ENCODE peak calls at places on chromosomes 1 and 21, in nine cellular contexts. C is IMR-90, E is ovary, T is GM12865, P is neural progenitor cell, D is HepG2, B is nephron progenitor cell, X is tibial artery, Q is GM20000. O is an unnamed sample.

GRCh38 chr21:34046917-34047316 is 26.5 kb upstream of the MRPS6 start:
- DNase-seq in T (peak), B (no peak), C (no peak), D (no peak), Q (peak), X (no peak), E (no peak), P (no peak), O (no peak)

GRCh38 chr1:162704673-162705424 is 72.6 kb downstream of the DDR2 start:
- DNase-seq in D (no peak), B (no peak), P (no peak), C (no peak), X (no peak), E (no peak), T (peak), Q (no peak), O (no peak)

GRCh38 chr1:165549908-165550480 is 6.2 kb downstream of the LRRC52 start:
- DNase-seq in C (no peak), P (no peak), D (no peak), X (no peak), Q (no peak), T (no peak), B (no peak), E (no peak), O (no peak)

GRCh38 chr1:62263813-62264353 is 55.4 kb downstream of the KANK4 start:
- DNase-seq in C (no peak), D (no peak), T (no peak), E (no peak), Q (no peak), B (no peak), P (no peak), X (no peak), O (no peak)

GRCh38 chr1:172640146-172640545 is 18.8 kb upstream of the FASLG start:
- DNase-seq in X (no peak), P (no peak), E (no peak), D (no peak), C (peak), Q (no peak), T (no peak), B (no peak), O (no peak)

GRCh38 chr1:70084314-70084915 is 121.0 kb downstream of the LRRC40 start:
- DNase-seq in E (no peak), T (no peak), X (no peak), D (no peak), C (peak), Q (no peak), B (no peak), P (no peak), O (peak)

GRCh38 chr21:35896060-35896459 is 164.3 kb downstream of the SETD4 start:
- DNase-seq in P (no peak), T (peak), Q (peak), X (no peak), D (no peak), B (no peak), E (no peak), C (no peak), O (no peak)

GRCh38 chr1:83900530-83900929 is 98.4 kb downstream of the TTLL7 start:
- DNase-seq in Q (no peak), X (no peak), C (peak), T (no peak), E (no peak), D (no peak), B (no peak), P (no peak), O (peak)

GRCh38 chr1:170351368-170351946 is 180.5 kb upstream of the GORAB start:
- DNase-seq in D (no peak), T (no peak), E (no peak), B (no peak), C (no peak), X (no peak), Q (no peak), P (no peak), O (no peak)

GRCh38 chr1:53249706-53250105 is 11.4 kb upstream of the MAGOH start:
- DNase-seq in C (no peak), X (no peak), T (no peak), Q (no peak), B (no peak), D (no peak), P (no peak), E (no peak), O (peak)

GRCh38 chr1:17594026-17594425 is 54.5 kb downstream of the ARHGEF10L start:
- DNase-seq in B (no peak), C (no peak), Q (no peak), X (no peak), P (no peak), D (no peak), T (no peak), E (no peak), O (no peak)

GRCh38 chr1:17185485-17185860 is 19.5 kb upstream of the PADI1 start:
- DNase-seq in D (no peak), Q (no peak), T (no peak), B (no peak), E (no peak), P (no peak), X (no peak), C (no peak), O (no peak)

GRCh38 chr1:8461341-8462110 is 143.6 kb downstream of the SLC45A1 start:
- DNase-seq in E (no peak), Q (no peak), T (no peak), P (no peak), X (no peak), B (no peak), D (no peak), C (no peak), O (no peak)

GRCh38 chr1:8458607-8459006 is 140.7 kb downstream of the SLC45A1 start:
- DNase-seq in C (no peak), X (no peak), Q (no peak), T (no peak), P (no peak), E (no peak), B (no peak), D (no peak), O (no peak)

GRCh38 chr1:8460784-8461183 is 142.9 kb downstream of the SLC45A1 start:
- DNase-seq in C (no peak), T (no peak), D (no peak), X (no peak), E (no peak), Q (no peak), B (no peak), P (peak), O (no peak)

GRCh38 chr1:8457771-8458409 is 140.0 kb downstream of the SLC45A1 start:
- DNase-seq in X (no peak), C (no peak), T (no peak), E (no peak), B (no peak), D (no peak), Q (no peak), P (no peak), O (no peak)

GRCh38 chr1:8460132-8460544 is 142.2 kb downstream of the SLC45A1 start:
- DNase-seq in Q (no peak), C (no peak), T (no peak), E (no peak), B (no peak), X (no peak), D (no peak), P (peak), O (no peak)
- TF ChIP-seq CTCF in Q (no peak), C (no peak), T (no peak), E (no peak), B (peak), X (no peak), D (no peak), P (peak), O (no peak)

DNA sequence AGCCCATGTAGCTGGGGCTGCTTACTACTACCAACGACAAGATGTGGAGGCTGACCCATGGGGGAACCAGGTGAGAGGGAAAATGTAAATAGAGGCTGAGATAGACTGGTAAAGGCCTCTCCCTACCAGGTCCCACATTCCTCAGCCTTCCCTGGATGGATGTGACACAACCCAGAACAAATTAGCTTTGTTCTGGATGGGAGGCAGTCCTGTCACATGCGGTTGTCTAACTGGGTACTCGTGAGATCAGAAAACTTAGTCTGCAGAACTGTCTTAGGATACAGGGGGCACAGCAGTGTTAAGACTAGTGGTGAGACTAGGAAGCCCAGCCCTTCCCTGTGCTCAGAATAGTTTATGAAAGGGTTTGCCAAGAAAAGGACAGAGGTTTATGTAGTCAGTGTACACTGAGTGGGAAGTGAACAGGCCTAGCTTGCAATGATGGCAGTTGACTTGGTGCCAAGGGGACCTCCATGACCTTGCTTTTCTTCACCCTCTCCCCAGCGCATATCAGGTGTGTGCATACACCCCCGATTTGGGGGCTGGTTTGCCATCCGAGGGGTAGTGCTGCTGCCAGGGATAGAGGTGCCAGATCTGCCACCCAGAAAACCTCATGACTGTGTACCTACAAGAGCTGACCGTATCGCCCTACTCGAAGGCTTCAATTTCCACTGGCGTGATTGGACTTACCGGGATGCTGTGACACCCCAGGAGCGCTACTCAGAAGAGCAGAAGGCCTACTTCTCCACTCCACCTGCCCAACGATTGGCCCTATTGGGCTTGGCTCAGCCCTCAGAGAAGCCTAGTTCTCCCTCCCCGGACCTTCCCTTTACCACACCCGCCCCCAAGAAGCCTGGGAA is 8.4 kb downstream of the MMACHC start:
- DNase-seq in E (no peak), C (no peak), B (no peak), P (no peak), D (peak), Q (no peak), T (no peak), X (no peak), O (no peak)
- TF ChIP-seq CTCF in E (no peak), C (peak), B (no peak), P (no peak), D (no peak), Q (no peak), T (no peak), X (no peak), O (peak)

GRCh38 chr1:160836561-160836960 is 26.1 kb downstream of the CD244 start:
- DNase-seq in X (no peak), B (no peak), D (no peak), T (peak), P (no peak), C (no peak), E (no peak), Q (no peak), O (no peak)

GRCh38 chr1:160838876-160839275 is 23.8 kb downstream of the CD244 start:
- DNase-seq in C (no peak), B (no peak), X (no peak), T (no peak), D (no peak), Q (no peak), P (no peak), E (no peak), O (no peak)

GRCh38 chr1:160836981-160837557 is 25.6 kb downstream of the CD244 start:
- DNase-seq in T (peak), B (no peak), D (no peak), C (no peak), P (peak), E (no peak), Q (no peak), X (no peak), O (no peak)

GRCh38 chr1:160834945-160835565 is 27.6 kb downstream of the CD244 start:
- DNase-seq in T (peak), B (peak), C (peak), P (peak), X (no peak), Q (peak), E (no peak), D (peak), O (peak)

GRCh38 chr1:160837558-160838205 is 25.0 kb downstream of the CD244 start:
- DNase-seq in E (peak), Q (peak), P (peak), D (no peak), B (no peak), C (no peak), T (peak), X (no peak), O (peak)
- TF ChIP-seq CTCF in E (no peak), Q (peak), P (no peak), D (no peak), B (no peak), C (no peak), T (peak), X (no peak), O (no peak)

GRCh38 chr1:21620461-21620860 is 48.7 kb downstream of the RAP1GAP start:
- DNase-seq in E (no peak), X (no peak), Q (no peak), T (no peak), C (no peak), P (no peak), D (no peak), B (no peak), O (no peak)

GRCh38 chr1:21621051-21621450 is 48.1 kb downstream of the RAP1GAP start:
- DNase-seq in C (no peak), P (no peak), T (no peak), X (no peak), D (no peak), E (no peak), Q (no peak), B (no peak), O (no peak)

GRCh38 chr1:21618059-21618458 is 51.1 kb downstream of the RAP1GAP start:
- DNase-seq in X (no peak), D (no peak), Q (no peak), E (no peak), T (no peak), P (no peak), C (no peak), B (no peak), O (no peak)

GRCh38 chr1:21620011-21620410 is 49.1 kb downstream of the RAP1GAP start:
- DNase-seq in X (no peak), D (no peak), T (no peak), Q (no peak), B (no peak), E (peak), P (no peak), C (no peak), O (no peak)

DNA sequence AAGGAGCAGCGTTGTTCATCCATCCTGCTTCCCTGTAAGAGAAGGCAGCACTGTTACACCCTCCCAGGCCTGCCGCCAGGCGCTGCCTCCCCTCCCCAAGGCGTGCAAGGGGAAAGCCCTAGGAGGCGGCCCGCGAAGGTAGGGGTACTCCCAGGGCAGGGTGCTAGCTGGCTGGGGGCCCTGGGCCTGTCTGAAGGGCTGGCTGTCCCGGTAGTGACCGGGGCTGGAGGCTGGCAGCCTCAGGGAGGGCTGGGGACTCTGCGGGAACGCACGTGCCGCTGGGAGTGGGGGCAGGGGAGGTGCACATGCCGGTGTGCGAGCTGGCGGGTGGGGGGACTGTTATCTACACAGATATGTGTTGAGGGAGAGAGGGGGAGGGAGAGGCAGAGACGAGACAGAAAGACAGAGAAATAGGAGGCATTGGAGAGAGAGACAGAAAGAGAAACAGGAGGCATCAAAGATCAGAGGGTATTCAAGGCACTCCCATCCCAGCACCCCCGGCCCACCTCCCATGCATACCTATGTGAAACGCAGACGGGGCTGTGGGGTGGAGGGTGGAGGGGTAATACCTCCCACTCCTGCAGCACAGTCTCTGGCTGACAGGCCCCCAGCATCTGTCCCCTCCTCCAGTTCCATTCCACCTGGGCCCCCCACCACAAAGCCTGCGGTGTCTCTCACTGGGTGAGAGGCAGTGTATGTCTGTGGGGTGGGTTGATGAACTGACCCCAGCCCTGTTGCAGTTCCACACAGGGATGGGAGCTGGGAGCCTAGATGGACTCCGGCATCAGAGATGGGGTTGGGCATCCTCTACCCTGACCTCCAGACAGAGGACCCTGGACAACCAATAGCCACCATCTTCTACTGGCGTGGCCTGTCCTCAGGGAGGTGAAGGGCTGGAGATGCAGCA is 49.9 kb downstream of the RAP1GAP start:
- DNase-seq in T (no peak), P (peak), D (no peak), C (no peak), Q (no peak), X (no peak), B (no peak), E (peak), O (no peak)
- TF ChIP-seq CTCF in T (no peak), P (no peak), D (no peak), C (no peak), Q (no peak), X (no peak), B (no peak), E (no peak), O (no peak)

DNA sequence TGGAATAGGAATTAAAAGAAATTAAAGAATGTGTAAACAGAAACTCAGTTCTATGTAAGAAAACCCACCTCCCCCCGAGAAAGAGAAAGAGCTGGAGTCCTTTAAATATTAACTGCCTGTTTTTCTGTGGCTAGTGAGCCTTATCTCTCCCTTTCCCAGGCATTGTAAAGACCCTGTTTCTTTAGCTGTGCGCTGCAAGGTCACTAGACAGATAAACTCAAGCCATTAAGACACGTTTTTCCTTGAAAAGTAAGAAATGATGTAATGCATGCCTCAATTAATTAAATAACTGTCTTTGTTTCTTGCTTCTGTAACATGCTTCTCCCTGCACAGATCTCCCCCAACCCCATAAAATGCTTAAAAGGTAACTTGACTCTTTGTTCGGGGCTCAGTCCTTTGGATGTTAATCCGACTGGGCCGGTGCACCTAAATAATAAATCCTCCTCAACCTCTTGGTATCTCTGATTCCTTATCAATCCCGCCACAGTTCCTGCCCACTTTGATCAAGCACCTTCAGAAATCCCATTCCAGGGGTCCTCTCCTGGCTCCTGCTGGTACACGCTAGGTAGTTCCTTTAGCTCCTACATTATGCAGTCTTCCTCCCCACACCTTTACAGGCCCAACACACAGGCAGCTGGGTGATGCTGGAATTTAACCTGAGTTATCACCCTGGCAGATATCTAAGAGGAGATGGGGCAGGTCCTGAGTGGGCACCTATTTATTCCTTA is 2.9 kb upstream of the OMA1 start:
- DNase-seq in P (no peak), Q (no peak), E (no peak), B (no peak), D (no peak), X (no peak), T (no peak), C (no peak), O (no peak)
- TF ChIP-seq CTCF in P (no peak), Q (no peak), E (no peak), B (no peak), D (no peak), X (no peak), T (no peak), C (no peak), O (no peak)

GRCh38 chr1:180501865-180502360 is 464 bp downstream of the ACBD6 start:
- DNase-seq in D (no peak), B (no peak), T (no peak), X (no peak), Q (peak), C (no peak), E (no peak), P (no peak), O (peak)
- TF ChIP-seq CTCF in D (peak), B (no peak), T (no peak), X (no peak), Q (no peak), C (no peak), E (no peak), P (no peak), O (no peak)

GRCh38 chr1:152582647-152583046 is 2.3 kb upstream of the LCE3D start:
- DNase-seq in T (no peak), C (peak), Q (no peak), D (no peak), X (no peak), E (no peak), B (no peak), P (no peak), O (peak)

GRCh38 chr1:152580433-152580832 is at the start of gene LCE3D:
- DNase-seq in C (peak), E (no peak), P (no peak), T (no peak), B (no peak), Q (no peak), D (no peak), X (no peak), O (no peak)

DNA sequence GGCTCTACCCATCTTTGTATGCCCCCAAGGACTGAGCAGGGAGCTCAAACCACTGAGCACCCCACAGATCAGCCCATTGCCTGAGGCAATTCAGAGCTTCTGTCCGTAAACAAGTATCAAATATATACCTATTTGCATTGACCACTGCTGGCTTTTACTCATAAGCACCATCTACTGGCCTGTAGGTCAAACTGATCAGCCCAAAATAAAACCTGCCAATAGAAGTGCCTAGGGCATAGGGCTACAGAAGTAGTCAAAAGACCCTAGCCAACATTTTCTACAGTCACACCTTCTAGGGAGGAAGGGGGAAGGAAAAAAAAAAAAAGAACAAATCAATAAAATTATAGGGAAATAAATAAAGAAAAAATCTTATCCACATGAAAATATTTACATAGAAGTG is 5.3 kb upstream of the LCE3D start:
- DNase-seq in Q (no peak), T (peak), B (no peak), C (no peak), E (no peak), P (no peak), D (no peak), X (no peak), O (no peak)
- TF ChIP-seq CTCF in Q (peak), T (peak), B (no peak), C (no peak), E (no peak), P (no peak), D (no peak), X (no peak), O (peak)

GRCh38 chr21:42496120-42496838 is at the start of gene RSPH1:
- DNase-seq in E (peak), X (peak), D (peak), C (peak), P (peak), B (peak), Q (peak), T (peak), O (peak)
- TF ChIP-seq CTCF in E (no peak), X (no peak), D (peak), C (no peak), P (no peak), B (no peak), Q (no peak), T (peak), O (no peak)

O was measured in HFFc6.